ENCODE peak calls at places on chromosomes 7 and 10, in four cellular contexts. J is K562, D is GM12891, Q is GM12878. E is an unnamed sample.

GRCh38 chr7:17234398-17235021 is 63.9 kb upstream of the AHR start:
- DNase-seq in J (peak), D (peak), Q (peak), E (peak)

GRCh38 chr7:110921478-110922210 is 169.3 kb upstream of the LRRN3 start:
- DNase-seq in J (no peak), D (no peak), Q (no peak), E (no peak)

GRCh38 chr7:90931996-90932912 is 332.0 kb upstream of the FZD1 start:
- DNase-seq in J (no peak), D (peak), Q (peak), E (no peak)

GRCh38 chr10:97713828-97714400 is 384 bp downstream of the MARVELD1 start:
- DNase-seq in J (peak), D (peak), Q (no peak), E (peak)

GRCh38 chr7:108529341-108529740 is 3.4 kb upstream of the PNPLA8 start:
- DNase-seq in J (no peak), D (no peak), Q (no peak), E (no peak)

GRCh38 chr7:88458931-88459330 is 152.2 kb upstream of the STEAP4 start:
- DNase-seq in J (no peak), D (no peak), Q (no peak), E (no peak)

GRCh38 chr10:43226851-43227845 is 39.7 kb downstream of the RASGEF1A start:
- DNase-seq in J (no peak), D (no peak), Q (no peak), E (no peak)

GRCh38 chr7:151013356-151013727 is 11.0 kb downstream of the ATG9B start:
- DNase-seq in J (peak), D (no peak), Q (no peak), E (no peak)

GRCh38 chr10:28127881-28128280 is 129.0 kb upstream of the ODAD2 start:
- DNase-seq in J (no peak), D (no peak), Q (no peak), E (no peak)

GRCh38 chr7:55977831-55978230 is 13.4 kb downstream of the NIPSNAP2 start:
- DNase-seq in J (no peak), D (no peak), Q (no peak), E (no peak)

GRCh38 chr10:5618829-5619228 is 47.6 kb downstream of the ASB13 start:
- DNase-seq in J (no peak), D (no peak), Q (no peak), E (no peak)

GRCh38 chr10:72889391-72889831 is 4.1 kb upstream of the OIT3 start:
- DNase-seq in J (no peak), D (no peak), Q (no peak), E (no peak)

GRCh38 chr10:69089638-69090599 is 2.0 kb downstream of the SRGN start:
- DNase-seq in J (no peak), D (no peak), Q (peak), E (peak)

GRCh38 chr10:11164806-11165590 is 147.3 kb downstream of the CELF2 start:
- DNase-seq in J (peak), D (no peak), Q (no peak), E (peak)

GRCh38 chr7:94696981-94697670 is 41.2 kb upstream of the SGCE start:
- DNase-seq in J (no peak), D (no peak), Q (no peak), E (no peak)

GRCh38 chr10:125174360-125174759 is 14.0 kb upstream of the CTBP2 start:
- DNase-seq in J (no peak), D (no peak), Q (no peak), E (no peak)

GRCh38 chr7:92108821-92109220 is 25.5 kb downstream of the CYP51A1 start:
- DNase-seq in J (no peak), D (no peak), Q (no peak), E (no peak)

GRCh38 chr7:158546214-158546613 is 41.4 kb downstream of the PTPRN2 start:
- DNase-seq in J (no peak), D (no peak), Q (no peak), E (no peak)

GRCh38 chr7:77506899-77507298 is 30.2 kb upstream of the PTPN12 start:
- DNase-seq in J (no peak), D (no peak), Q (no peak), E (no peak)

GRCh38 chr10:49365675-49366415 is 30.0 kb downstream of the DRGX start:
- DNase-seq in J (no peak), D (no peak), Q (no peak), E (no peak)

GRCh38 chr10:49602380-49603023 is 7.6 kb upstream of the SLC18A3 start:
- DNase-seq in J (no peak), D (no peak), Q (no peak), E (no peak)

GRCh38 chr10:125084191-125085186 is 75.9 kb downstream of the CTBP2 start:
- DNase-seq in J (no peak), D (no peak), Q (no peak), E (no peak)

GRCh38 chr7:141956084-141956483 is 9.3 kb upstream of the CLEC5A start:
- DNase-seq in J (no peak), D (no peak), Q (no peak), E (no peak)

GRCh38 chr7:10225265-10225664 is 748.4 kb upstream of the PHF14 start:
- DNase-seq in J (no peak), D (no peak), Q (no peak), E (no peak)

GRCh38 chr7:35260254-35260653 is 6.4 kb upstream of the TBX20 start:
- DNase-seq in J (no peak), D (no peak), Q (no peak), E (no peak)

GRCh38 chr7:98341106-98341505 is 59.6 kb downstream of the BRI3 start:
- DNase-seq in J (no peak), D (no peak), Q (no peak), E (no peak)

GRCh38 chr7:29809533-29810155 is 3.3 kb downstream of the WIPF3 start:
- DNase-seq in J (no peak), D (no peak), Q (no peak), E (no peak)

GRCh38 chr10:12332572-12333381 is 16.6 kb upstream of the CAMK1D start:
- DNase-seq in J (no peak), D (no peak), Q (no peak), E (no peak)

GRCh38 chr10:127834221-127834620 is 58.5 kb downstream of the CLRN3 start:
- DNase-seq in J (no peak), D (no peak), Q (no peak), E (no peak)

GRCh38 chr10:791639-792038 is 102.2 kb upstream of the DIP2C start:
- DNase-seq in J (no peak), D (no peak), Q (no peak), E (no peak)

GRCh38 chr7:32273297-32273696 is 203.1 kb upstream of the PDE1C start:
- DNase-seq in J (no peak), D (no peak), Q (peak), E (no peak)

GRCh38 chr7:27108390-27109127 is 6.1 kb upstream of the HOXA2 start:
- DNase-seq in J (no peak), D (no peak), Q (no peak), E (no peak)

GRCh38 chr7:106646256-106646655 is 14.7 kb downstream of the CCDC71L start:
- DNase-seq in J (no peak), D (no peak), Q (no peak), E (no peak)

GRCh38 chr7:139341776-139342244 is 673 bp downstream of the FMC1 start:
- DNase-seq in J (no peak), D (no peak), Q (no peak), E (no peak)

GRCh38 chr7:77759294-77759889 is 38.8 kb downstream of the TMEM60 start:
- DNase-seq in J (peak), D (peak), Q (peak), E (peak)

GRCh38 chr10:996031-996430 is 7.8 kb downstream of the GTPBP4 start:
- DNase-seq in J (no peak), D (no peak), Q (no peak), E (no peak)

GRCh38 chr7:130894146-130895005 is 160.4 kb upstream of the KLF14 start:
- DNase-seq in J (peak), D (no peak), Q (no peak), E (no peak)
- TF ChIP-seq SPI1 in J (no peak), D (no peak), Q (no peak), E (no peak)

DNA sequence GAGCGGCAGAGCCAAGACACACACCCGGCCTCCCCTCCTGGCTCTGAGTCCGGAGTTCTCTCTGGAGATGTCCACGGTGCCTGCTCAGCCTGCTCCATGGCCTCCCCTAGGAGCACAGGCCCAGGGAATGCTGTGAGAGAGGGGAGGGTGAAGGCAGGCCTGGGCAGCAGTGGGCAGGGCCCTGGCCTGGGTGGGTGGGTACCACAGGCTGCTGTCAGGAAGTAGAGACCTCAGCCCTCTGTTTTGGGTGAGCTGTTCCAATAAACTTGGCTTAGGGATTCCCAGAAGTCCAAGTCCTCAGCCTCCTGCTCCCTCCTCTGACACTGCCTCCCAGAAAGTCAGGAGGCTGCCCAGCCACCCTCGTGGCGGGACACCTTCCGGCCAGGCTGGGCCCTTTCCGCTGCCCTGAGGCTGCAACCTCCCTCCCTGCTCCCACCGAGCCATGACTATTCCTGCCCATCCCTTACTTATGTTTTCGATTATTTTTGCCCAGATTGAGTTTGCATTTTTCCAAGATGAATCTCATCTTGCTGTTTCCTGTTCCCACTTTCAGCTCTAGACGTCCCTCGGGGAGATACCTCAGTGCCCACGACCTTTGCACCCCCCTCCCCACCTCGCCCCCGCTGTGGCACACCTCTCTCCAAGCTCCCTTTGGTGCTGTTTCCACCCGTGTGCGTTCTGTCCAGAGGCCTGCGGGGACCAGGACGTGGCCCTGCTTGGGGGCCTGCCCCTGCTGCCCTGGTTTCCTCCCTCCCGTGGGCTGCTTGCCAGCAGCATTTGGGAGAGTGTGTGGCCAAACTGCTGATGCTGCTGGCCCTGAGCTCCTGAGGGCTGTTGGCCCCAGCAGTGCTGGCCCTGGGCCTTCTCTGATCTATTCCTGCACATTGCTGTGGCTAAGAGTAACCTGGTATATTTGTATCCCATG is 5.8 kb upstream of the POLM start:
- DNase-seq in J (no peak), D (no peak), Q (no peak), E (no peak)
- TF ChIP-seq SPI1 in J (no peak), D (no peak), Q (no peak), E (no peak)

DNA sequence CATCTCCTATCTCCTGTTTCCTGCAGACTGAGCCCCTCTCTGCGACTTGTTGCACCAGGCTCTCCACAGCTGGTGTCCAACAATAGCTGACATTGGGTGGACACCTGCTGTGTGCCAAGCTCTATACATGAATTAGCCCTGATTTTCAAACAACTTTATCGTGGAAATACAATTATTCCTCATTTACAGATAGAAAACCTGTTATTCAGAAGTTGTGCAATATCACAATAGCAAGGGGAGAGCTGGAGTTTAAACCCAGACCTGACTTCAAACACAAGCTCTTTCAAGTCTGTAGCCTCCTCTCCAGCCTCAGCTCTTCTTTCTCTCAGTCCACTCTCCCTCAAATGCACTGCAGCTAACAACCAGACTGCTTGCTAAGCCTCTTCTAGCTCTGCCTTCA is 168.8 kb downstream of the HECW1 start:
- DNase-seq in J (no peak), D (no peak), Q (no peak), E (no peak)
- TF ChIP-seq SPI1 in J (no peak), D (no peak), Q (no peak), E (no peak)

GRCh38 chr10:132616170-132616994 is 78.8 kb downstream of the INPP5A start:
- DNase-seq in J (no peak), D (no peak), Q (no peak), E (no peak)
- TF ChIP-seq SPI1 in J (no peak), D (no peak), Q (no peak), E (no peak)

GRCh38 chr10:87782721-87783120 is 35.3 kb downstream of the ATAD1 start:
- DNase-seq in J (no peak), D (no peak), Q (no peak), E (no peak)
- TF ChIP-seq SPI1 in J (no peak), D (no peak), Q (no peak), E (no peak)

DNA sequence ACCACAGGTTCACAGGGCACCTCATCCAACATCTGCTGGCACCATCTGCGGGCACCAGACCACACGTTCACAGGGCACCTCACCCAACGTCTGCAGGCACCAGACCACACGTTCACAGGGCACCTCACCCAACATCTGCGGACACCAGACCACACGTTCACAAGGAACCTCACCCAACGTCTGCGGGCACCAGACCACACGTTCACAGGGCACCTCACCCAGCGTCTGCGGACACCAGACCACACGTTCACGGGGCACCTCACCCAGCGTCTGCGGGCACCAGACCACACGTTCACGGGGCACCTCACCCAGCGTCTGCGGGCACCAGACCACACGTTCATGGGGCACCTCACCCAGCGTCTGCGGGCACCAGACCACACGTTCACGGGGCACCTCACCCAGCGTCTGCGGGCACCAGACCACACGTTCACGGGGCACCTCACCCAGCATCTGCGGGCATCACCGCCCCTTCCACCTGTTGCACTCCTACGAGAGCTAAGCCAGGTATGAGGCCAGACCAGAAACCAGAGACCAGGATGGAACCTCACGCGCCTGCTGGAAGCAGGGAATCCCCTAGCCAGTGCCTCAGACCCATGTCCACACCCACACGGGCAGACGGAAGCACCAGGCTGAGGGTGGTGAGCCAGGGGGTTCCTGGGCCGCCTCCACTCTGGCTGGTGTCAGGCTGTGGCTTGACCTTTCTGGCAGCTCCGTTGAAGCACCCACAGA is 182.8 kb downstream of the MAD1L1 start:
- DNase-seq in J (no peak), D (no peak), Q (no peak), E (no peak)
- TF ChIP-seq SPI1 in J (no peak), D (no peak), Q (no peak), E (no peak)

E was measured in HL-60.